ENCODE peak calls at places on chromosomes 5 and 9, in ten cellular contexts. K is stimulated activated CD8-positive, alpha-beta memory T cell treated with anti-CD3 and anti-CD28 coated beads, Interleukin-15, amount 100 ng/mL, for 48 hours; I is substantia nigra; H is EL; E is heart right ventricle; C is T follicular helper cell; V is IMR-90; B is progenitor cell of endocrine pancreas; F is non-pigmented ciliary epithelial cell; Z is hepatocyte. Y is an unnamed sample.

GRCh38 chr9:100848731-100849130 is 179.8 kb upstream of the PLPPR1 start:
- DNase-seq in B (no peak), H (no peak), K (no peak), I (no peak), E (no peak), F (no peak), V (no peak), C (no peak), Z (no peak), Y (no peak)

GRCh38 chr5:113380299-113381014 is 54.3 kb downstream of the TSSK1B start:
- DNase-seq in F (no peak), B (no peak), V (peak), Z (no peak), K (no peak), I (no peak), H (no peak), E (no peak), C (no peak), Y (no peak)

GRCh38 chr9:19378647-19379046 is 1.4 kb downstream of the RPS6 start:
- DNase-seq in B (no peak), F (no peak), I (no peak), E (no peak), C (no peak), K (no peak), H (no peak), Z (no peak), V (no peak), Y (no peak)

GRCh38 chr5:137497396-137498290 is 1.5 kb downstream of the SPOCK1 start:
- DNase-seq in I (peak), V (no peak), F (no peak), H (peak), C (no peak), B (no peak), E (no peak), K (no peak), Z (no peak), Y (no peak)

GRCh38 chr5:172523146-172523745 is 68.9 kb upstream of the SH3PXD2B start:
- DNase-seq in B (no peak), C (no peak), Z (no peak), K (no peak), H (no peak), E (no peak), F (no peak), V (no peak), I (no peak), Y (no peak)

GRCh38 chr5:60929024-60929423 is 15.8 kb downstream of the ERCC8 start:
- DNase-seq in C (no peak), V (peak), I (no peak), H (no peak), B (no peak), E (no peak), Z (no peak), K (no peak), F (no peak), Y (peak)

GRCh38 chr5:59128646-59129290 is 545.9 kb downstream of the RAB3C start:
- DNase-seq in V (no peak), F (no peak), C (no peak), B (no peak), H (no peak), K (no peak), E (no peak), Z (no peak), I (no peak), Y (no peak)

GRCh38 chr5:169599451-169599850 is 15.9 kb downstream of the SPDL1 start:
- DNase-seq in V (peak), F (no peak), B (no peak), K (no peak), C (no peak), I (no peak), H (no peak), Z (no peak), E (no peak), Y (peak)

GRCh38 chr9:87742813-87743428 is 17.0 kb downstream of the CTSL start:
- DNase-seq in B (no peak), C (no peak), I (no peak), F (no peak), K (no peak), H (peak), Z (no peak), E (no peak), V (peak), Y (no peak)

GRCh38 chr9:137367506-137368430 is 55.2 kb downstream of the EXD3 start:
- DNase-seq in F (no peak), K (no peak), H (no peak), Z (no peak), B (no peak), C (no peak), E (no peak), I (no peak), V (no peak), Y (no peak)

GRCh38 chr5:59079622-59080620 is 497.0 kb downstream of the RAB3C start:
- DNase-seq in H (peak), K (no peak), V (peak), F (peak), E (no peak), C (no peak), I (no peak), Z (peak), B (no peak), Y (peak)

GRCh38 chr5:76252437-76252836 is 150.6 kb upstream of the IQGAP2 start:
- DNase-seq in C (no peak), H (no peak), E (no peak), F (no peak), I (no peak), K (no peak), B (no peak), V (no peak), Z (no peak), Y (no peak)

GRCh38 chr5:16737173-16737572 is 120.4 kb upstream of the RETREG1 start:
- DNase-seq in C (no peak), Z (no peak), F (no peak), I (no peak), H (no peak), V (no peak), B (no peak), K (no peak), E (no peak), Y (no peak)

GRCh38 chr5:88665750-88666215 is 217.2 kb downstream of the MEF2C start:
- DNase-seq in V (no peak), B (no peak), K (no peak), E (no peak), F (no peak), C (no peak), I (peak), Z (no peak), H (no peak), Y (peak)

GRCh38 chr5:89930591-89931383 is 478.8 kb downstream of the CETN3 start:
- DNase-seq in Z (no peak), V (peak), H (peak), I (no peak), F (peak), C (no peak), B (no peak), K (no peak), E (no peak), Y (peak)

GRCh38 chr5:163458778-163459405 is 1.0 kb downstream of the NUDCD2 start:
- DNase-seq in V (no peak), K (no peak), Z (no peak), I (no peak), H (no peak), F (no peak), B (no peak), E (no peak), C (no peak), Y (no peak)

Y was measured in astrocyte of the spinal cord.